ENCODE peak calls at places on chromosomes 3 and 15, in ten cellular contexts. One of them, this sample, is unnamed.
A peak's percentile ranks its signal among the peaks of the same experiment; 100 is the strongest.

GRCh38 chr3:124363451-124363850 is 366.8 kb upstream of the UMPS start:
- DNase-seq in coronary artery: no peak
- DNase-seq in fibroblast of lung: peak; percentile 96
- DNase-seq in mesothelial cell of epicardium: no peak
- DNase-seq in cardiac muscle cell: no peak
- DNase-seq in AG09319: no peak
- DNase-seq in lower lobe of right lung: no peak
- DNase-seq in progenitor cell of endocrine pancreas: no peak
- DNase-seq in transverse colon: no peak
- DNase-seq in GM10248: no peak
- DNase-seq in this sample: peak; percentile 38

GRCh38 chr3:13222891-13223573 is 149.8 kb upstream of the IQSEC1 start:
- DNase-seq in fibroblast of lung: no peak
- DNase-seq in AG09319: no peak
- DNase-seq in cardiac muscle cell: no peak
- DNase-seq in coronary artery: no peak
- DNase-seq in lower lobe of right lung: no peak
- DNase-seq in mesothelial cell of epicardium: no peak
- DNase-seq in progenitor cell of endocrine pancreas: no peak
- DNase-seq in transverse colon: no peak
- DNase-seq in GM10248: no peak
- DNase-seq in this sample: no peak

GRCh38 chr15:75065467-75065850 is 42.1 kb downstream of the PPCDC start:
- DNase-seq in coronary artery: no peak
- DNase-seq in progenitor cell of endocrine pancreas: no peak
- DNase-seq in fibroblast of lung: no peak
- DNase-seq in transverse colon: no peak
- DNase-seq in AG09319: no peak
- DNase-seq in mesothelial cell of epicardium: no peak
- DNase-seq in GM10248: no peak
- DNase-seq in lower lobe of right lung: no peak
- DNase-seq in cardiac muscle cell: no peak
- DNase-seq in this sample: no peak

GRCh38 chr3:49298511-49298910 is 21.5 kb upstream of the C3orf62 start:
- DNase-seq in mesothelial cell of epicardium: no peak
- DNase-seq in fibroblast of lung: no peak
- DNase-seq in progenitor cell of endocrine pancreas: no peak
- DNase-seq in cardiac muscle cell: no peak
- DNase-seq in coronary artery: no peak
- DNase-seq in lower lobe of right lung: no peak
- DNase-seq in AG09319: no peak
- DNase-seq in transverse colon: no peak
- DNase-seq in GM10248: no peak
- DNase-seq in this sample: no peak

GRCh38 chr3:126441256-126441880 is 34.3 kb downstream of the ZXDC start:
- DNase-seq in GM10248: no peak
- DNase-seq in lower lobe of right lung: no peak
- DNase-seq in fibroblast of lung: no peak
- DNase-seq in mesothelial cell of epicardium: no peak
- DNase-seq in progenitor cell of endocrine pancreas: no peak
- DNase-seq in cardiac muscle cell: no peak
- DNase-seq in coronary artery: no peak
- DNase-seq in AG09319: no peak
- DNase-seq in transverse colon: no peak
- DNase-seq in this sample: no peak

GRCh38 chr3:37862219-37862711 is 585 bp downstream of the CTDSPL start:
- DNase-seq in progenitor cell of endocrine pancreas: peak; percentile 23
- DNase-seq in AG09319: no peak
- DNase-seq in transverse colon: peak; percentile 55
- DNase-seq in GM10248: no peak
- DNase-seq in lower lobe of right lung: peak; percentile 73
- DNase-seq in cardiac muscle cell: peak; percentile 53
- DNase-seq in fibroblast of lung: peak; percentile 41
- DNase-seq in mesothelial cell of epicardium: peak; percentile 60
- DNase-seq in coronary artery: no peak
- DNase-seq in this sample: no peak

GRCh38 chr15:75455424-75455981 is 4.0 kb upstream of the SIN3A start:
- DNase-seq in mesothelial cell of epicardium: peak; percentile 87
- DNase-seq in coronary artery: peak; percentile 95
- DNase-seq in transverse colon: peak; percentile 93
- DNase-seq in GM10248: peak; percentile 91
- DNase-seq in progenitor cell of endocrine pancreas: peak; percentile 62
- DNase-seq in lower lobe of right lung: peak; percentile 93
- DNase-seq in AG09319: no peak
- DNase-seq in cardiac muscle cell: peak; percentile 91
- DNase-seq in fibroblast of lung: peak; percentile 67
- DNase-seq in this sample: peak; percentile 59

GRCh38 chr3:62727576-62727975 is 147.6 kb downstream of the CADPS start:
- DNase-seq in progenitor cell of endocrine pancreas: no peak
- DNase-seq in fibroblast of lung: no peak
- DNase-seq in GM10248: no peak
- DNase-seq in coronary artery: no peak
- DNase-seq in transverse colon: no peak
- DNase-seq in AG09319: no peak
- DNase-seq in lower lobe of right lung: no peak
- DNase-seq in cardiac muscle cell: no peak
- DNase-seq in mesothelial cell of epicardium: no peak
- DNase-seq in this sample: no peak

GRCh38 chr3:58177747-58178527 is 32.8 kb downstream of the DNASE1L3 start:
- DNase-seq in cardiac muscle cell: peak; percentile 89
- DNase-seq in mesothelial cell of epicardium: peak; percentile 98
- DNase-seq in coronary artery: peak; percentile 86
- DNase-seq in fibroblast of lung: peak; percentile 77
- DNase-seq in progenitor cell of endocrine pancreas: peak; percentile 96
- DNase-seq in AG09319: peak; percentile 54
- DNase-seq in transverse colon: peak; percentile 94
- DNase-seq in GM10248: peak; percentile 89
- DNase-seq in lower lobe of right lung: peak; percentile 91
- DNase-seq in this sample: peak; percentile 67
- TF ChIP-seq CTCF in cardiac muscle cell: peak; percentile 90
- TF ChIP-seq CTCF in mesothelial cell of epicardium: peak; percentile 95
- TF ChIP-seq CTCF in coronary artery: peak; percentile 87
- TF ChIP-seq CTCF in fibroblast of lung: peak; percentile 75
- TF ChIP-seq CTCF in progenitor cell of endocrine pancreas: peak; percentile 96
- TF ChIP-seq CTCF in AG09319: peak; percentile 95
- TF ChIP-seq CTCF in transverse colon: peak; percentile 96
- TF ChIP-seq CTCF in GM10248: peak; percentile 96
- TF ChIP-seq CTCF in lower lobe of right lung: peak; percentile 93
- TF ChIP-seq CTCF in this sample: peak; percentile 97

GRCh38 chr3:121836069-121836468 is 1.1 kb downstream of the EAF2 start:
- DNase-seq in transverse colon: no peak
- DNase-seq in lower lobe of right lung: no peak
- DNase-seq in GM10248: peak; percentile 10
- DNase-seq in progenitor cell of endocrine pancreas: no peak
- DNase-seq in cardiac muscle cell: no peak
- DNase-seq in coronary artery: no peak
- DNase-seq in fibroblast of lung: no peak
- DNase-seq in mesothelial cell of epicardium: no peak
- DNase-seq in AG09319: no peak
- DNase-seq in this sample: no peak

GRCh38 chr3:121839962-121840361 is 5.0 kb downstream of the EAF2 start:
- DNase-seq in coronary artery: no peak
- DNase-seq in GM10248: no peak
- DNase-seq in AG09319: no peak
- DNase-seq in cardiac muscle cell: no peak
- DNase-seq in mesothelial cell of epicardium: no peak
- DNase-seq in progenitor cell of endocrine pancreas: no peak
- DNase-seq in fibroblast of lung: no peak
- DNase-seq in lower lobe of right lung: no peak
- DNase-seq in transverse colon: no peak
- DNase-seq in this sample: no peak

GRCh38 chr3:121834079-121834730 is 655 bp downstream of the IQCB1 start:
- DNase-seq in lower lobe of right lung: no peak
- DNase-seq in fibroblast of lung: no peak
- DNase-seq in transverse colon: peak; percentile 20
- DNase-seq in progenitor cell of endocrine pancreas: no peak
- DNase-seq in cardiac muscle cell: peak; percentile 26
- DNase-seq in GM10248: peak; percentile 24
- DNase-seq in coronary artery: no peak
- DNase-seq in AG09319: no peak
- DNase-seq in mesothelial cell of epicardium: no peak
- DNase-seq in this sample: no peak

DNA sequence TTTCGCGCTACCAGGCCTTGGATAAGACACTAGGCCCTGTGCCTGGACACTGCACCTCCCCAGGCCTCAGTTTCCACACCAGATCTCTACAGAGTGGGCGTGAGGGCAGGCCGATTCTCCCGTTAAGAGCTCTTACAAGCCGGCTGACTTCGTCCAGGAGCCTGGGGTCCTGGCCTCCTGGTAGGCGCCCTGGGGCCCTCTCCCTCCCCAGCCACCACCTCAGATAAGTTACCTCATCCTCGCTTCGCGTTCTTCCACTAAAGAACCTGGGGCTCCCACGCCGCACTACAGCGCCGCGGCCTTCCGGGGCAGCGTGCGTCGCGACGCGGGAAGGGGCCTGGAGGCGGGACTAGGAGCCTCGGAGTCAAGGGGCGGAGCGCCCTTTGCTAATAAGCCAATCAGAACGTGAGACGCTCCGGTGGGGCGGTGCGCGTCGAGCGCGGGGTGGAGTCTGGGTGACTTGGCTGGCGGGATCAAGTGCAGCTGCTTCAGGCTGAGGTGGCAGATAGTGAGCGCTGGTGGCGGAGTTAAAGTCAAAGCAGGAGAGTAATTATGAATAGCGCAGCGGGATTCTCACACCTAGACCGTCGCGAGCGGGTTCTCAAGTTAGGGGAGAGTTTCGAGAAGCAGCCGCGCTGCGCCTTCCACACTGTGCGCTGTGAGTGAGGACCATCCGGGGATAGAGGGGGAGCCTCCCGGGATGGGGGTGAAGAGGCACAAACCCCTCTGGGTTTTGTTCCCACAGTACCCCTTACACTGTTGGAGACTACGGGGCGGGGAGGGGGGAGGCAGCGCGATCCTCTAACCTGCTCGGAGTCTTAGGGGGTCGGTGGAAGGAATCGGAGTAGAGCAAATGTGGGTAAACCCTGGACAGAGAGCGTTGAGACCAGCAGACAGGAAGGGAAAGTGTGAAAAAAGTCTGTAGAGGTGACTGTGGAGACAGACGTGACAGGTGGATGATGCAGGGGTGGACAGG is at the start of the genes EAF2 and IQCB1:
- DNase-seq in transverse colon: peak; percentile 98
- DNase-seq in lower lobe of right lung: peak; percentile 97
- DNase-seq in GM10248: peak; percentile 99
- DNase-seq in cardiac muscle cell: peak; percentile 97
- DNase-seq in mesothelial cell of epicardium: peak; percentile 92
- DNase-seq in AG09319: peak; percentile 81
- DNase-seq in fibroblast of lung: peak; percentile 95
- DNase-seq in coronary artery: peak; percentile 97
- DNase-seq in progenitor cell of endocrine pancreas: peak; percentile 88
- DNase-seq in this sample: peak; percentile 92
- TF ChIP-seq CTCF in transverse colon: no peak
- TF ChIP-seq CTCF in lower lobe of right lung: no peak
- TF ChIP-seq CTCF in GM10248: no peak
- TF ChIP-seq CTCF in cardiac muscle cell: no peak
- TF ChIP-seq CTCF in mesothelial cell of epicardium: no peak
- TF ChIP-seq CTCF in AG09319: no peak
- TF ChIP-seq CTCF in fibroblast of lung: no peak
- TF ChIP-seq CTCF in coronary artery: no peak
- TF ChIP-seq CTCF in progenitor cell of endocrine pancreas: no peak
- TF ChIP-seq CTCF in this sample: no peak

GRCh38 chr15:44713006-44713966 is 2.0 kb downstream of the B2M start:
- DNase-seq in lower lobe of right lung: no peak
- DNase-seq in GM10248: no peak
- DNase-seq in fibroblast of lung: peak; percentile 53
- DNase-seq in cardiac muscle cell: no peak
- DNase-seq in transverse colon: no peak
- DNase-seq in coronary artery: no peak
- DNase-seq in mesothelial cell of epicardium: no peak
- DNase-seq in progenitor cell of endocrine pancreas: no peak
- DNase-seq in AG09319: no peak
- DNase-seq in this sample: peak; percentile 51
- TF ChIP-seq CTCF in lower lobe of right lung: peak; percentile 13
- TF ChIP-seq CTCF in GM10248: peak; percentile 11
- TF ChIP-seq CTCF in fibroblast of lung: peak; percentile 29
- TF ChIP-seq CTCF in cardiac muscle cell: peak; percentile 37
- TF ChIP-seq CTCF in transverse colon: peak; percentile 7
- TF ChIP-seq CTCF in coronary artery: no peak
- TF ChIP-seq CTCF in mesothelial cell of epicardium: no peak
- TF ChIP-seq CTCF in progenitor cell of endocrine pancreas: no peak
- TF ChIP-seq CTCF in AG09319: no peak
- TF ChIP-seq CTCF in this sample: peak; percentile 55

GRCh38 chr15:65085207-65085753 is 8.7 kb downstream of the KBTBD13 start:
- DNase-seq in fibroblast of lung: no peak
- DNase-seq in transverse colon: no peak
- DNase-seq in GM10248: no peak
- DNase-seq in coronary artery: peak; percentile 87
- DNase-seq in progenitor cell of endocrine pancreas: no peak
- DNase-seq in AG09319: no peak
- DNase-seq in lower lobe of right lung: peak; percentile 56
- DNase-seq in cardiac muscle cell: no peak
- DNase-seq in mesothelial cell of epicardium: no peak
- DNase-seq in this sample: no peak

GRCh38 chr15:65084500-65085206 is 8.1 kb downstream of the KBTBD13 start:
- DNase-seq in coronary artery: no peak
- DNase-seq in lower lobe of right lung: peak; percentile 19
- DNase-seq in AG09319: no peak
- DNase-seq in transverse colon: no peak
- DNase-seq in GM10248: no peak
- DNase-seq in progenitor cell of endocrine pancreas: no peak
- DNase-seq in cardiac muscle cell: no peak
- DNase-seq in mesothelial cell of epicardium: no peak
- DNase-seq in fibroblast of lung: no peak
- DNase-seq in this sample: no peak

GRCh38 chr15:65087411-65087810 is 10.9 kb downstream of the KBTBD13 start:
- DNase-seq in fibroblast of lung: no peak
- DNase-seq in cardiac muscle cell: no peak
- DNase-seq in lower lobe of right lung: peak; percentile 52
- DNase-seq in mesothelial cell of epicardium: no peak
- DNase-seq in transverse colon: no peak
- DNase-seq in coronary artery: no peak
- DNase-seq in AG09319: no peak
- DNase-seq in progenitor cell of endocrine pancreas: no peak
- DNase-seq in GM10248: no peak
- DNase-seq in this sample: no peak

GRCh38 chr15:65086680-65087111 is 10.2 kb downstream of the KBTBD13 start:
- DNase-seq in fibroblast of lung: no peak
- DNase-seq in AG09319: no peak
- DNase-seq in progenitor cell of endocrine pancreas: no peak
- DNase-seq in lower lobe of right lung: peak; percentile 29
- DNase-seq in mesothelial cell of epicardium: no peak
- DNase-seq in coronary artery: no peak
- DNase-seq in transverse colon: no peak
- DNase-seq in GM10248: no peak
- DNase-seq in cardiac muscle cell: no peak
- DNase-seq in this sample: no peak

GRCh38 chr15:65085990-65086679 is 9.6 kb downstream of the KBTBD13 start:
- DNase-seq in progenitor cell of endocrine pancreas: peak; percentile 28
- DNase-seq in cardiac muscle cell: peak; percentile 62
- DNase-seq in coronary artery: no peak
- DNase-seq in fibroblast of lung: no peak
- DNase-seq in GM10248: peak; percentile 53
- DNase-seq in mesothelial cell of epicardium: no peak
- DNase-seq in transverse colon: peak; percentile 57
- DNase-seq in AG09319: no peak
- DNase-seq in lower lobe of right lung: peak; percentile 41
- DNase-seq in this sample: peak; percentile 24
- TF ChIP-seq CTCF in progenitor cell of endocrine pancreas: peak; percentile 60
- TF ChIP-seq CTCF in cardiac muscle cell: peak; percentile 45
- TF ChIP-seq CTCF in coronary artery: no peak
- TF ChIP-seq CTCF in fibroblast of lung: peak; percentile 32
- TF ChIP-seq CTCF in GM10248: peak; percentile 58
- TF ChIP-seq CTCF in mesothelial cell of epicardium: no peak
- TF ChIP-seq CTCF in transverse colon: peak; percentile 22
- TF ChIP-seq CTCF in AG09319: peak; percentile 49
- TF ChIP-seq CTCF in lower lobe of right lung: no peak
- TF ChIP-seq CTCF in this sample: peak; percentile 70

GRCh38 chr3:43879166-43879565 is 188.4 kb downstream of the ABHD5 start:
- DNase-seq in lower lobe of right lung: no peak
- DNase-seq in GM10248: peak; percentile 58
- DNase-seq in coronary artery: no peak
- DNase-seq in progenitor cell of endocrine pancreas: peak; percentile 25
- DNase-seq in fibroblast of lung: no peak
- DNase-seq in transverse colon: no peak
- DNase-seq in mesothelial cell of epicardium: no peak
- DNase-seq in cardiac muscle cell: peak; percentile 57
- DNase-seq in AG09319: no peak
- DNase-seq in this sample: no peak
- TF ChIP-seq CTCF in lower lobe of right lung: peak; percentile 14
- TF ChIP-seq CTCF in GM10248: peak; percentile 42
- TF ChIP-seq CTCF in coronary artery: no peak
- TF ChIP-seq CTCF in progenitor cell of endocrine pancreas: peak; percentile 56
- TF ChIP-seq CTCF in fibroblast of lung: no peak
- TF ChIP-seq CTCF in transverse colon: no peak
- TF ChIP-seq CTCF in mesothelial cell of epicardium: no peak
- TF ChIP-seq CTCF in cardiac muscle cell: peak; percentile 37
- TF ChIP-seq CTCF in AG09319: no peak
- TF ChIP-seq CTCF in this sample: peak; percentile 58